ENCODE peak calls at places on chromosomes 6 and 20, in six cellular contexts. M, D, H, K, C and G are unnamed samples.

GRCh38 chr6:105488521-105489212 is 85.8 kb upstream of the PREP start:
- DNase-seq in K (no peak), H (no peak), D (no peak), C (no peak), M (no peak), G (no peak)

GRCh38 chr20:56664791-56665190 is 35.7 kb downstream of the TFAP2C start:
- DNase-seq in K (no peak), C (no peak), M (no peak), H (no peak), D (no peak), G (no peak)

GRCh38 chr20:8361008-8361652 is 229.1 kb downstream of the PLCB1 start:
- DNase-seq in C (no peak), H (no peak), M (no peak), K (no peak), D (no peak), G (no peak)

GRCh38 chr6:89281779-89282246 is 33.3 kb downstream of the GABRR2 start:
- DNase-seq in H (peak; percentile 62), M (peak; percentile 89), K (no peak), C (peak; percentile 70), D (peak; percentile 65), G (no peak)

GRCh38 chr20:41643504-41643938 is 25.3 kb upstream of the CHD6 start:
- DNase-seq in M (no peak), D (no peak), C (no peak), H (no peak), K (no peak), G (peak; percentile 90)

GRCh38 chr6:88166901-88167624 is 916 bp upstream of the CNR1 start:
- DNase-seq in K (no peak), H (peak; percentile 62), D (peak; percentile 69), C (no peak), M (peak; percentile 63), G (peak; percentile 30)

GRCh38 chr20:58546312-58546711 is 31.1 kb upstream of the APCDD1L start:
- DNase-seq in D (no peak), M (no peak), C (no peak), H (no peak), K (no peak), G (no peak)

GRCh38 chr6:34610819-34611477 is 54.8 kb upstream of the SPDEF start:
- DNase-seq in C (no peak), K (no peak), D (no peak), H (no peak), M (no peak), G (no peak)

GRCh38 chr6:129732034-129732433 is 22.1 kb upstream of the ARHGAP18 start:
- DNase-seq in C (no peak), D (no peak), M (no peak), K (no peak), H (no peak), G (no peak)

GRCh38 chr20:25297141-25297905 is 49.4 kb downstream of the PYGB start:
- DNase-seq in D (no peak), C (no peak), M (peak; percentile 81), H (no peak), K (no peak), G (no peak)

GRCh38 chr6:152240983-152241766 is 396.0 kb downstream of the SYNE1 start:
- DNase-seq in H (no peak), M (no peak), K (no peak), C (no peak), D (no peak), G (no peak)

GRCh38 chr20:37501940-37502339 is 19.1 kb upstream of the NNAT start:
- DNase-seq in D (no peak), H (no peak), C (no peak), M (no peak), K (no peak), G (peak; percentile 61)

GRCh38 chr6:139109558-139109957 is 25.3 kb upstream of the HECA start:
- DNase-seq in M (no peak), D (no peak), H (no peak), C (no peak), K (no peak), G (no peak)

GRCh38 chr6:24883618-24884017 is 52.1 kb downstream of the RIPOR2 start:
- DNase-seq in C (no peak), M (no peak), K (no peak), D (no peak), H (no peak), G (no peak)

GRCh38 chr6:88982720-88983119 is 19.3 kb upstream of the RNGTT start:
- DNase-seq in H (peak; percentile 50), M (peak; percentile 57), K (no peak), D (peak; percentile 52), C (no peak), G (peak; percentile 69)

GRCh38 chr6:98747960-98748359 is 86.4 kb upstream of the POU3F2 start:
- DNase-seq in H (no peak), M (no peak), K (no peak), C (no peak), D (no peak), G (no peak)

GRCh38 chr20:1509237-1509636 is 18.0 kb upstream of the SIRPB2 start:
- DNase-seq in D (peak; percentile 8), C (no peak), M (peak; percentile 28), K (no peak), H (no peak), G (no peak)

GRCh38 chr20:1266167-1266973 is at the start of gene SNPH:
- DNase-seq in C (no peak), H (peak; percentile 78), M (peak; percentile 82), D (peak; percentile 85), K (no peak), G (peak; percentile 60)